ENCODE peak calls at places on chromosome 13, in seven cellular contexts. M, N, S, F, W, B and V are unnamed samples.

GRCh38 chr13:111035861-111036260 is 79.2 kb upstream of the ARHGEF7 start:
- DNase-seq in F (no peak), W (no peak), M (no peak), B (no peak), S (no peak), N (no peak), V (no peak)

GRCh38 chr13:44404261-44405139 is 30.9 kb downstream of the SERP2 start:
- DNase-seq in W (peak), N (no peak), B (no peak), F (no peak), S (no peak), M (no peak), V (no peak)

GRCh38 chr13:28531956-28532225 is 37.0 kb upstream of the FLT1 start:
- DNase-seq in M (no peak), S (no peak), F (no peak), N (no peak), B (no peak), W (no peak), V (no peak)

GRCh38 chr13:44578064-44578394 is 1.9 kb upstream of the TSC22D1 start:
- DNase-seq in M (no peak), B (no peak), F (no peak), S (no peak), N (peak), W (no peak), V (no peak)

GRCh38 chr13:102768914-102769313 is 4.7 kb downstream of the TEX30 start:
- DNase-seq in F (no peak), M (no peak), N (no peak), S (no peak), B (no peak), W (no peak), V (no peak)

GRCh38 chr13:30785146-30785845 is 50.0 kb downstream of the ALOX5AP start:
- DNase-seq in N (no peak), S (no peak), W (no peak), M (no peak), B (no peak), F (no peak), V (no peak)

GRCh38 chr13:49021953-49022352 is 46.2 kb downstream of the FNDC3A start:
- DNase-seq in S (no peak), F (no peak), B (no peak), M (no peak), N (no peak), W (no peak), V (no peak)

GRCh38 chr13:114107686-114108081 is 24.7 kb downstream of the RASA3 start:
- DNase-seq in M (peak), S (peak), N (no peak), F (peak), W (no peak), B (peak), V (no peak)

GRCh38 chr13:76454991-76455390 is 431.2 kb downstream of the KCTD12 start:
- DNase-seq in F (no peak), M (no peak), W (no peak), B (no peak), N (no peak), S (no peak), V (no peak)

GRCh38 chr13:27489456-27489855 is 39.1 kb upstream of the MTIF3 start:
- DNase-seq in S (no peak), M (no peak), F (no peak), N (no peak), W (no peak), B (no peak), V (no peak)

GRCh38 chr13:112956516-112957294 is 12.3 kb upstream of the MCF2L start:
- DNase-seq in B (no peak), F (no peak), W (no peak), N (no peak), M (no peak), S (no peak), V (no peak)